ENCODE peak calls at places on chromosomes 2 and 18, in four cellular contexts. One of them, this sample, is unnamed.

GRCh38 chr2:147937744-147938349 is 82.7 kb downstream of the ORC4 start:
- DNase-seq in choroid plexus epithelial cell: peak
- DNase-seq in cardiac fibroblast: peak
- DNase-seq in fibroblast of lung: peak
- DNase-seq in this sample: peak

GRCh38 chr2:109242222-109242653 is 113.2 kb downstream of the SH3RF3 start:
- DNase-seq in choroid plexus epithelial cell: no peak
- DNase-seq in cardiac fibroblast: no peak
- DNase-seq in fibroblast of lung: no peak
- DNase-seq in this sample: peak

GRCh38 chr2:151754253-151754897 is 20.1 kb upstream of the NEB start:
- DNase-seq in choroid plexus epithelial cell: no peak
- DNase-seq in cardiac fibroblast: no peak
- DNase-seq in fibroblast of lung: no peak
- DNase-seq in this sample: no peak

GRCh38 chr18:44729631-44730101 is 49.0 kb downstream of the SETBP1 start:
- DNase-seq in choroid plexus epithelial cell: peak
- DNase-seq in cardiac fibroblast: peak
- DNase-seq in fibroblast of lung: peak
- DNase-seq in this sample: peak

GRCh38 chr2:132703396-132703795 is 33.4 kb upstream of the LYPD1 start:
- DNase-seq in choroid plexus epithelial cell: peak
- DNase-seq in cardiac fibroblast: peak
- DNase-seq in fibroblast of lung: peak
- DNase-seq in this sample: no peak

GRCh38 chr2:30359644-30360167 is 87.3 kb upstream of the LCLAT1 start:
- DNase-seq in choroid plexus epithelial cell: peak
- DNase-seq in cardiac fibroblast: peak
- DNase-seq in fibroblast of lung: peak
- DNase-seq in this sample: peak

GRCh38 chr18:32612651-32613050 is 142.0 kb upstream of the GAREM1 start:
- DNase-seq in choroid plexus epithelial cell: no peak
- DNase-seq in cardiac fibroblast: no peak
- DNase-seq in fibroblast of lung: no peak
- DNase-seq in this sample: no peak

GRCh38 chr2:222791946-222792649 is 68.7 kb upstream of the ACSL3 start:
- DNase-seq in choroid plexus epithelial cell: no peak
- DNase-seq in cardiac fibroblast: peak
- DNase-seq in fibroblast of lung: peak
- DNase-seq in this sample: peak

GRCh38 chr2:925309-925708 is 25.3 kb upstream of the SNTG2 start:
- DNase-seq in choroid plexus epithelial cell: no peak
- DNase-seq in cardiac fibroblast: no peak
- DNase-seq in fibroblast of lung: no peak
- DNase-seq in this sample: no peak

GRCh38 chr2:154170400-154170799 is 298.7 kb downstream of the GALNT13 start:
- DNase-seq in choroid plexus epithelial cell: no peak
- DNase-seq in cardiac fibroblast: no peak
- DNase-seq in fibroblast of lung: no peak
- DNase-seq in this sample: no peak

GRCh38 chr18:34772887-34773286 is 62.8 kb downstream of the DTNA start:
- DNase-seq in choroid plexus epithelial cell: peak
- DNase-seq in cardiac fibroblast: peak
- DNase-seq in fibroblast of lung: peak
- DNase-seq in this sample: peak

DNA sequence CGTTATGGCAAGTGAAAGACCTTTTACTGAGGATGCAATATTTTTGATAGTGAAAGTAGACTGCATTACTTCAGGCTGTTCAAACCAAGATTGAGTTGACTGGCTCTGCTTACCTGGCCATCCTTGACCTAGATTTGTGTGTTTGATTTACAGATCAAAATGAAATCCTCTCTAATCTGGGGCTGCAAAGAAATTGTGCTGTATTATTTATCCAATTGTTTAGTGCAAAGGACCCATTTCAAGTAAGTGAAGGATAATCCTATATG is 33.4 kb upstream of the WDR75 start:
- DNase-seq in choroid plexus epithelial cell: peak
- DNase-seq in cardiac fibroblast: no peak
- DNase-seq in fibroblast of lung: no peak
- DNase-seq in this sample: no peak
- H3K4me3 ChIP-seq in choroid plexus epithelial cell: no peak
- H3K4me3 ChIP-seq in cardiac fibroblast: no peak
- H3K4me3 ChIP-seq in fibroblast of lung: no peak
- H3K4me3 ChIP-seq in this sample: peak

GRCh38 chr2:70959271-70959761 is 19.1 kb upstream of the ANKRD53 start:
- DNase-seq in choroid plexus epithelial cell: no peak
- DNase-seq in cardiac fibroblast: no peak
- DNase-seq in fibroblast of lung: no peak
- DNase-seq in this sample: no peak

GRCh38 chr2:70962211-70962884 is 16.1 kb upstream of the ANKRD53 start:
- DNase-seq in choroid plexus epithelial cell: no peak
- DNase-seq in cardiac fibroblast: no peak
- DNase-seq in fibroblast of lung: no peak
- DNase-seq in this sample: no peak

GRCh38 chr2:70959851-70960832 is 18.3 kb upstream of the ANKRD53 start:
- DNase-seq in choroid plexus epithelial cell: no peak
- DNase-seq in cardiac fibroblast: no peak
- DNase-seq in fibroblast of lung: no peak
- DNase-seq in this sample: no peak

GRCh38 chr2:70961648-70961994 is 16.8 kb upstream of the ANKRD53 start:
- DNase-seq in choroid plexus epithelial cell: no peak
- DNase-seq in cardiac fibroblast: no peak
- DNase-seq in fibroblast of lung: no peak
- DNase-seq in this sample: no peak

GRCh38 chr2:70960833-70961647 is 17.4 kb upstream of the ANKRD53 start:
- DNase-seq in choroid plexus epithelial cell: no peak
- DNase-seq in cardiac fibroblast: no peak
- DNase-seq in fibroblast of lung: no peak
- DNase-seq in this sample: no peak
- TF ChIP-seq CTCF in choroid plexus epithelial cell: peak
- TF ChIP-seq CTCF in cardiac fibroblast: no peak
- TF ChIP-seq CTCF in fibroblast of lung: no peak
- TF ChIP-seq CTCF in this sample: no peak

DNA sequence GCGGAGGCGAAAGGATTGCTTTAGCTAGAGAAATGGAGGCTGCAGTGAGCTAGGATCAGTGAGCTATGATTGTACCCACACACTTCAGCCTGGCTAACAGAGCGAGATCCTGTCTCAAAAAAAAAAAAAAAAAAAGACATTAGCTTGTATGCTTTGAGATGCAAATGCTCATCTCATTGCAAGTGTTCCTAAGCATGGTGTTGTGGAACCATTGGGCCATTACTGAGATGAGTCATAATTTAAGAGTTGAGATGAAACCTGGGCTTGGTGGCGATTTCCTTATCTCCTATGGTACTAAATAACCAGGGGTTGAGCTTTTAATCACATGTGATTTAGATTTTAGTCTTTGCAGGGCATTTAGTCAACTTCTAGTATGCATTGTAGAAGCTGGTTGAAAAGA is 2.2 kb downstream of the PLEKHA3 start:
- DNase-seq in choroid plexus epithelial cell: no peak
- DNase-seq in cardiac fibroblast: no peak
- DNase-seq in fibroblast of lung: no peak
- DNase-seq in this sample: no peak
- H3K4me3 ChIP-seq in choroid plexus epithelial cell: no peak
- H3K4me3 ChIP-seq in cardiac fibroblast: no peak
- H3K4me3 ChIP-seq in fibroblast of lung: peak
- H3K4me3 ChIP-seq in this sample: peak

DNA sequence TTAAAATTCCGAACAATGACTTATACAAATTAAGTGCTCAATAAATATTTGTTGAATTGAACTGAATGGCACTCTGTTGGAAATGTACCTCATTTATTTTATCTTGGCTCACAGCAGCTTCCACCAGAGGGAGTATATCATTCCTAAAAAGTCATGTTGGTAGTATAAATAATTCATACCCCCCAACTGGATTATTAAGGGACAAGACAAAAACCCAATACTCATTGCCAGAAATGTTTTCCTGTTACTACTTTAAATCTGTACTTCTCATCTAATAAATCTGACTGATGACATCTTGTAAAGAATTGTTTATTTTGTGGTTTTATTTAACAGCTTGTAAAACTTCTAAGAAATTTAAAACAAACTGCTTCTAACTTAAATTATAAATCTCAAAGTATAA is 163.9 kb downstream of the CDH2 start:
- DNase-seq in choroid plexus epithelial cell: peak
- DNase-seq in cardiac fibroblast: peak
- DNase-seq in fibroblast of lung: peak
- DNase-seq in this sample: peak
- TF ChIP-seq CTCF in choroid plexus epithelial cell: peak
- TF ChIP-seq CTCF in cardiac fibroblast: peak
- TF ChIP-seq CTCF in fibroblast of lung: peak
- TF ChIP-seq CTCF in this sample: peak

This sample was measured in AG10803.